ENCODE peak calls at places on chromosomes 6 and 20, in five cellular contexts. L is sciatic nerve, H is NCI-H187 treated with DMSO at 0.1 percent for 48 hours, Q is cardiac muscle cell, V is hepatocyte. D is an unnamed sample.

GRCh38 chr6:170160628-170161611 is 130.0 kb downstream of the DLL1 start:
- DNase-seq in L (no peak), H (no peak), Q (no peak), V (no peak), D (no peak)

GRCh38 chr6:112113371-112113770 is 26.0 kb downstream of the FAM229B start:
- DNase-seq in L (no peak), H (no peak), Q (peak), V (no peak), D (no peak)

GRCh38 chr6:54010340-54011276 is 100.6 kb upstream of the MLIP start:
- DNase-seq in L (no peak), H (no peak), Q (peak), V (peak), D (peak)

GRCh38 chr20:31602779-31603441 is 2.2 kb upstream of the ID1 start:
- DNase-seq in L (no peak), H (no peak), Q (no peak), V (peak), D (no peak)

GRCh38 chr6:140957334-140957733 is 1175.4 kb upstream of the GJE1 start:
- DNase-seq in L (no peak), H (no peak), Q (no peak), V (no peak), D (no peak)

GRCh38 chr6:94272327-94272726 is 853.0 kb upstream of the EPHA7 start:
- DNase-seq in L (no peak), H (no peak), Q (no peak), V (no peak), D (no peak)

GRCh38 chr6:132133734-132134490 is 182.7 kb upstream of the CCN2 start:
- DNase-seq in L (no peak), H (no peak), Q (no peak), V (no peak), D (no peak)

GRCh38 chr6:158285321-158285960 is 26.8 kb upstream of the TULP4 start:
- DNase-seq in L (no peak), H (no peak), Q (no peak), V (no peak), D (no peak)

GRCh38 chr20:62239278-62239879 is 1.1 kb downstream of the OSBPL2 start:
- DNase-seq in L (no peak), H (no peak), Q (no peak), V (no peak), D (no peak)

GRCh38 chr20:38168791-38169589 is 3.9 kb upstream of the TGM2 start:
- DNase-seq in L (no peak), H (no peak), Q (no peak), V (no peak), D (peak)

GRCh38 chr20:8837396-8837795 is 231.5 kb upstream of the PLCB4 start:
- DNase-seq in L (no peak), H (no peak), Q (no peak), V (no peak), D (no peak)

GRCh38 chr20:38286586-38287502 is 17.1 kb upstream of the BPI start:
- DNase-seq in L (peak), H (no peak), Q (no peak), V (no peak), D (no peak)

GRCh38 chr6:34516391-34517324 is 39.5 kb downstream of the SPDEF start:
- DNase-seq in L (peak), H (no peak), Q (no peak), V (no peak), D (no peak)